ENCODE peak calls at places on chromosome 19, in six cellular contexts. Y is stomach, V is GM13976, Q is uterus, S is RWPE2, D is brain microvascular endothelial cell. B is an unnamed sample.

GRCh38 chr19:55675661-55676354 is 782 bp downstream of the EPN1 start:
- DNase-seq in S (no peak), Q (no peak), Y (no peak), D (no peak), V (no peak), B (no peak)

GRCh38 chr19:45913874-45914830 is at the start of gene NANOS2:
- DNase-seq in Y (no peak), D (no peak), V (no peak), S (no peak), Q (no peak), B (no peak)

GRCh38 chr19:1644070-1644469 is 8.3 kb downstream of the TCF3 start:
- DNase-seq in Q (no peak), V (no peak), D (no peak), Y (no peak), S (no peak), B (no peak)

GRCh38 chr19:43983912-43984686 is at the start of gene ZNF155:
- DNase-seq in Y (peak), V (peak), D (peak), Q (peak), S (peak), B (peak)

GRCh38 chr19:35828694-35829301 is 16.2 kb upstream of the PRODH2 start:
- DNase-seq in Y (peak), Q (peak), V (peak), S (no peak), D (peak), B (no peak)

GRCh38 chr19:49212302-49212701 is 54.7 kb downstream of the TRPM4 start:
- DNase-seq in Y (no peak), S (no peak), D (no peak), Q (no peak), V (no peak), B (no peak)

GRCh38 chr19:57099199-57099661 is 20.6 kb upstream of the USP29 start:
- DNase-seq in Q (peak), Y (peak), S (no peak), D (peak), V (peak), B (peak)

GRCh38 chr19:51016798-51017683 is 2.5 kb downstream of the KLK10 start:
- DNase-seq in Y (peak), S (peak), Q (no peak), V (peak), D (peak), B (peak)

GRCh38 chr19:44548736-44549135 is 19.3 kb upstream of the CEACAM20 start:
- DNase-seq in V (no peak), Q (no peak), Y (no peak), S (no peak), D (peak), B (no peak)

GRCh38 chr19:34213283-34213682 is 41.0 kb downstream of the LSM14A start:
- DNase-seq in D (no peak), Q (no peak), V (no peak), S (no peak), Y (no peak), B (no peak)

GRCh38 chr19:52336976-52337375 is 933 bp downstream of the ZNF610 start:
- DNase-seq in V (no peak), S (no peak), Y (no peak), D (no peak), Q (no peak), B (no peak)

GRCh38 chr19:384801-385169 is 24.2 kb downstream of the C2CD4C start:
- DNase-seq in S (no peak), Y (no peak), D (no peak), V (no peak), Q (no peak), B (no peak)

GRCh38 chr19:19529783-19530422 is 1.2 kb downstream of the YJEFN3 start:
- DNase-seq in S (no peak), Y (no peak), Q (no peak), D (no peak), V (no peak), B (no peak)

GRCh38 chr19:3818479-3818878 is 32.3 kb upstream of the MATK start:
- DNase-seq in Q (no peak), D (peak), S (no peak), V (no peak), Y (no peak), B (no peak)

GRCh38 chr19:44308011-44308410 is 3.2 kb upstream of the ZNF235 start:
- DNase-seq in D (no peak), S (no peak), V (no peak), Q (no peak), Y (no peak), B (no peak)

GRCh38 chr19:38248421-38248820 is 7.8 kb downstream of the PPP1R14A start:
- DNase-seq in Y (no peak), D (no peak), Q (no peak), S (no peak), V (no peak), B (no peak)

GRCh38 chr19:21158523-21159135 is 16.8 kb downstream of the ZNF431 start:
- DNase-seq in D (peak), V (no peak), S (no peak), Y (no peak), Q (no peak), B (no peak)

GRCh38 chr19:1027953-1028902 is 1.8 kb downstream of the CNN2 start:
- DNase-seq in V (peak), Y (peak), Q (peak), S (no peak), D (peak), B (peak)

GRCh38 chr19:38842439-38843174 is 7.2 kb downstream of the HNRNPL start:
- DNase-seq in S (no peak), D (no peak), Q (no peak), Y (no peak), V (no peak), B (peak)

GRCh38 chr19:15621801-15622200 is 6.8 kb downstream of the CYP4F8 start:
- DNase-seq in V (no peak), Y (no peak), D (no peak), Q (no peak), S (no peak), B (no peak)

GRCh38 chr19:39438270-39438934 is 2.7 kb upstream of the RPS16 start:
- DNase-seq in S (no peak), Y (no peak), D (peak), Q (no peak), V (no peak), B (no peak)

GRCh38 chr19:44738603-44739585 is 9.6 kb upstream of the BCL3 start:
- DNase-seq in V (no peak), Y (peak), Q (no peak), S (no peak), D (no peak), B (no peak)

GRCh38 chr19:5186293-5187050 is 154.1 kb downstream of the PTPRS start:
- DNase-seq in D (peak), Q (no peak), S (no peak), V (no peak), Y (no peak), B (no peak)

GRCh38 chr19:39557791-39558622 is 18.0 kb upstream of the EID2 start:
- DNase-seq in S (no peak), V (peak), D (peak), Y (no peak), Q (no peak), B (no peak)

GRCh38 chr19:35157431-35157830 is 2.9 kb downstream of the FXYD5 start:
- DNase-seq in Y (no peak), Q (no peak), D (no peak), V (no peak), S (no peak), B (no peak)

GRCh38 chr19:30118760-30119159 is 176.7 kb downstream of the URI1 start:
- DNase-seq in D (no peak), Q (no peak), Y (no peak), V (no peak), S (no peak), B (no peak)

GRCh38 chr19:7781157-7781556 is 18.1 kb downstream of the CLEC4M start:
- DNase-seq in S (no peak), D (no peak), V (no peak), Y (no peak), Q (no peak), B (no peak)
- TF ChIP-seq CTCF in S (no peak), D (no peak), V (no peak), Y (no peak), Q (no peak), B (no peak)

GRCh38 chr19:23065306-23065705 is 51.5 kb upstream of the ZNF730 start:
- DNase-seq in Y (no peak), D (no peak), S (no peak), Q (no peak), V (no peak), B (no peak)

GRCh38 chr19:23071087-23071511 is 45.7 kb upstream of the ZNF730 start:
- DNase-seq in Y (no peak), D (peak), V (peak), S (no peak), Q (peak), B (no peak)

GRCh38 chr19:23075031-23075733 is 41.6 kb upstream of the ZNF730 start:
- DNase-seq in Y (no peak), S (peak), V (peak), Q (peak), D (peak), B (no peak)

GRCh38 chr19:23070353-23070781 is 46.5 kb upstream of the ZNF730 start:
- DNase-seq in D (peak), Y (no peak), Q (peak), S (no peak), V (peak), B (no peak)
- TF ChIP-seq CTCF in D (peak), Y (no peak), Q (peak), S (no peak), V (no peak), B (no peak)

GRCh38 chr19:27776020-27776419 is 1436.9 kb downstream of the UQCRFS1 start:
- DNase-seq in S (no peak), Y (no peak), Q (no peak), D (peak), V (no peak), B (no peak)
- TF ChIP-seq CTCF in S (no peak), Y (no peak), Q (no peak), D (peak), V (no peak), B (no peak)

GRCh38 chr19:14434543-14435319 is 1.6 kb downstream of the PKN1 start:
- DNase-seq in V (peak), Y (peak), D (peak), S (no peak), Q (peak), B (no peak)

GRCh38 chr19:14432817-14433453 is at the start of gene PKN1:
- DNase-seq in S (no peak), Y (peak), Q (peak), V (peak), D (no peak), B (peak)

GRCh38 chr19:14435320-14436050 is 2.4 kb downstream of the PKN1 start:
- DNase-seq in S (no peak), Y (no peak), V (no peak), D (no peak), Q (no peak), B (no peak)

GRCh38 chr19:14434157-14434501 is 1.0 kb downstream of the PKN1 start:
- DNase-seq in S (no peak), Y (peak), V (no peak), Q (no peak), D (no peak), B (no peak)

GRCh38 chr19:14433454-14434156 is 499 bp downstream of the PKN1 start:
- DNase-seq in Y (peak), V (peak), S (no peak), Q (peak), D (no peak), B (peak)
- TF ChIP-seq CTCF in Y (no peak), V (no peak), S (no peak), Q (no peak), D (no peak), B (no peak)

GRCh38 chr19:42229263-42229854 is 9.2 kb downstream of the ZNF526 start:
- DNase-seq in V (no peak), Y (no peak), Q (no peak), D (no peak), S (no peak), B (no peak)
- TF ChIP-seq CTCF in V (no peak), Y (no peak), Q (no peak), D (peak), S (no peak), B (no peak)

B was measured in activated B cell treated with CpG ODN at 0.5 μM for 24 hours.